ENCODE peak calls at places on chromosomes 11 and 22, in seven cellular contexts. C, Y, P, S, A, W and Q are unnamed samples.

GRCh38 chr11:8692417-8692816 is 9.8 kb downstream of the RPL27A start:
- DNase-seq in Y (no peak), W (no peak), S (no peak), C (no peak), P (no peak), A (no peak), Q (no peak)

GRCh38 chr11:574632-575323 is 1.5 kb upstream of the PHRF1 start:
- DNase-seq in Y (no peak), C (no peak), W (no peak), S (no peak), A (no peak), P (no peak), Q (peak)

GRCh38 chr11:92941676-92942571 is 27.5 kb upstream of the MTNR1B start:
- DNase-seq in W (peak), A (no peak), Y (peak), S (no peak), C (no peak), P (no peak), Q (peak)

GRCh38 chr11:60821827-60822599 is 19.9 kb upstream of the CCDC86 start:
- DNase-seq in C (no peak), A (no peak), S (no peak), Y (no peak), P (no peak), W (no peak), Q (no peak)

GRCh38 chr11:109112748-109113378 is 309.1 kb upstream of the C11orf87 start:
- DNase-seq in C (no peak), P (no peak), A (peak), W (no peak), S (no peak), Y (no peak), Q (no peak)

GRCh38 chr22:46008291-46008690 is 31.3 kb upstream of the WNT7B start:
- DNase-seq in P (no peak), A (no peak), S (peak), W (no peak), C (no peak), Y (no peak), Q (no peak)

GRCh38 chr11:35608502-35608901 is 9.8 kb upstream of the FJX1 start:
- DNase-seq in Y (no peak), C (no peak), P (no peak), S (no peak), W (no peak), A (no peak), Q (no peak)

GRCh38 chr22:35708453-35708852 is 9.2 kb upstream of the APOL5 start:
- DNase-seq in W (no peak), S (no peak), C (no peak), Y (no peak), P (no peak), A (peak), Q (no peak)

GRCh38 chr11:112537846-112538330 is 277.2 kb upstream of the PLET1 start:
- DNase-seq in A (no peak), P (no peak), S (no peak), C (no peak), W (no peak), Y (peak), Q (no peak)

GRCh38 chr11:57323503-57324153 is 1.1 kb downstream of the TNKS1BP1 start:
- DNase-seq in P (no peak), Y (no peak), S (peak), W (no peak), C (no peak), A (no peak), Q (peak)

GRCh38 chr22:46758867-46759290 is 3.6 kb upstream of the TBC1D22A start:
- DNase-seq in P (peak), W (peak), C (no peak), Y (peak), A (no peak), S (peak), Q (peak)

GRCh38 chr11:10742460-10743208 is 8.4 kb upstream of the CTR9 start:
- DNase-seq in S (no peak), C (no peak), P (no peak), W (no peak), Y (no peak), A (no peak), Q (no peak)

GRCh38 chr11:95505927-95506426 is 275.0 kb upstream of the SESN3 start:
- DNase-seq in W (no peak), C (no peak), P (no peak), Y (peak), S (no peak), A (no peak), Q (no peak)

GRCh38 chr11:15969701-15970329 is 386.5 kb downstream of the SOX6 start:
- DNase-seq in S (peak), A (no peak), P (no peak), C (no peak), W (no peak), Y (peak), Q (no peak)

GRCh38 chr11:14634813-14635212 is 8.8 kb upstream of the PDE3B start:
- DNase-seq in P (no peak), Y (no peak), C (no peak), S (no peak), W (no peak), A (no peak), Q (no peak)

GRCh38 chr11:14189874-14190273 is 169.1 kb downstream of the RRAS2 start:
- DNase-seq in P (no peak), C (no peak), Y (peak), S (no peak), A (no peak), W (no peak), Q (no peak)

GRCh38 chr22:19787849-19788141 is 27.2 kb downstream of the TBX1 start:
- DNase-seq in S (no peak), P (no peak), C (no peak), Y (no peak), A (no peak), W (no peak), Q (no peak)